ENCODE peak calls at places on chromosome 18, in six cellular contexts. U is activated T-cell treated with anti-CD3 and anti-CD28 coated beads for 1 hour; L is IMR-90; T is Calu3; X is tibial artery; J is CD8-positive, alpha-beta memory T cell. F is an unnamed sample.

GRCh38 chr18:73774836-73775509 is 372.7 kb downstream of the FBXO15 start:
- DNase-seq in U (no peak), L (no peak), T (no peak), X (no peak), J (no peak), F (no peak)

GRCh38 chr18:51236225-51236624 is 38.7 kb upstream of the MEX3C start:
- DNase-seq in U (no peak), L (peak; percentile 13), T (peak; percentile 72), X (no peak), J (no peak), F (no peak)

GRCh38 chr18:33746261-33746660 is 168.2 kb downstream of the ASXL3 start:
- DNase-seq in U (no peak), L (no peak), T (no peak), X (no peak), J (no peak), F (no peak)

GRCh38 chr18:12342661-12343060 is 34.4 kb downstream of the AFG3L2 start:
- DNase-seq in U (no peak), L (no peak), T (no peak), X (no peak), J (no peak), F (no peak)

GRCh38 chr18:65754121-65754520 is 3.3 kb downstream of the CDH7 start:
- DNase-seq in U (no peak), L (no peak), T (peak; percentile 21), X (no peak), J (no peak), F (no peak)

GRCh38 chr18:62452280-62452824 is 70.5 kb upstream of the ZCCHC2 start:
- DNase-seq in U (no peak), L (peak; percentile 19), T (peak; percentile 35), X (no peak), J (no peak), F (no peak)

GRCh38 chr18:77132369-77133050 is at the start of gene MBP:
- DNase-seq in U (peak; percentile 69), L (no peak), T (peak; percentile 99), X (peak; percentile 83), J (peak; percentile 59), F (peak; percentile 56)

GRCh38 chr18:14949800-14950415 is 201.9 kb downstream of the ANKRD30B start:
- DNase-seq in U (no peak), L (no peak), T (no peak), X (no peak), J (no peak), F (no peak)

GRCh38 chr18:59566507-59566906 is 130.7 kb downstream of the CCBE1 start:
- DNase-seq in U (no peak), L (peak; percentile 82), T (no peak), X (no peak), J (no peak), F (no peak)

GRCh38 chr18:32261003-32261402 is 71.2 kb downstream of the MEP1B start:
- DNase-seq in U (no peak), L (no peak), T (no peak), X (no peak), J (no peak), F (no peak)

GRCh38 chr18:10239138-10239537 is 215.3 kb upstream of the APCDD1 start:
- DNase-seq in U (no peak), L (peak; percentile 20), T (no peak), X (no peak), J (no peak), F (no peak)

GRCh38 chr18:55320399-55321255 is 267.4 kb downstream of the TCF4 start:
- DNase-seq in U (no peak), L (peak; percentile 48), T (no peak), X (no peak), J (no peak), F (no peak)

GRCh38 chr18:57134564-57135211 is 12.2 kb upstream of the BOD1L2 start:
- DNase-seq in U (no peak), L (peak; percentile 4), T (no peak), X (no peak), J (no peak), F (no peak)

GRCh38 chr18:8052237-8052701 is 485.2 kb downstream of the PTPRM start:
- DNase-seq in U (no peak), L (peak; percentile 26), T (peak; percentile 13), X (no peak), J (no peak), F (no peak)

GRCh38 chr18:4181882-4182568 is 273.1 kb downstream of the DLGAP1 start:
- DNase-seq in U (no peak), L (no peak), T (no peak), X (no peak), J (no peak), F (no peak)

GRCh38 chr18:12839526-12840196 is 44.4 kb downstream of the PTPN2 start:
- DNase-seq in U (no peak), L (no peak), T (no peak), X (no peak), J (no peak), F (no peak)

GRCh38 chr18:50128506-50129271 is 66.3 kb downstream of the MYO5B start:
- DNase-seq in U (no peak), L (no peak), T (peak; percentile 51), X (no peak), J (no peak), F (no peak)

GRCh38 chr18:77123313-77124231 is 9.0 kb downstream of the MBP start:
- DNase-seq in U (no peak), L (no peak), T (no peak), X (no peak), J (no peak), F (no peak)

GRCh38 chr18:48590678-48591077 is 51.8 kb downstream of the CTIF start:
- DNase-seq in U (no peak), L (peak; percentile 94), T (no peak), X (peak; percentile 79), J (no peak), F (no peak)

GRCh38 chr18:10261315-10262276 is 192.8 kb upstream of the APCDD1 start:
- DNase-seq in U (no peak), L (peak; percentile 52), T (no peak), X (no peak), J (no peak), F (no peak)

GRCh38 chr18:48734460-48734859 is 195.6 kb downstream of the CTIF start:
- DNase-seq in U (no peak), L (no peak), T (no peak), X (no peak), J (no peak), F (no peak)

GRCh38 chr18:55819448-55819847 is 231.5 kb upstream of the TCF4 start:
- DNase-seq in U (no peak), L (no peak), T (no peak), X (no peak), J (no peak), F (no peak)

GRCh38 chr18:50970006-50970405 is 2.2 kb downstream of the ELAC1 start:
- DNase-seq in U (no peak), L (no peak), T (peak; percentile 30), X (no peak), J (no peak), F (no peak)

GRCh38 chr18:47595816-47596501 is 334.5 kb downstream of the SMAD2 start:
- DNase-seq in U (no peak), L (no peak), T (peak; percentile 6), X (no peak), J (no peak), F (no peak)

GRCh38 chr18:11750171-11750570 is 61.1 kb downstream of the GNAL start:
- DNase-seq in U (no peak), L (no peak), T (no peak), X (no peak), J (no peak), F (no peak)

GRCh38 chr18:61738488-61738887 is 154.3 kb downstream of the RNF152 start:
- DNase-seq in U (no peak), L (peak; percentile 40), T (no peak), X (peak; percentile 85), J (no peak), F (no peak)

GRCh38 chr18:48982269-48982668 is 31.5 kb upstream of the SMAD7 start:
- DNase-seq in U (no peak), L (no peak), T (no peak), X (no peak), J (no peak), F (no peak)

GRCh38 chr18:66993492-66993891 is 389.6 kb upstream of the CDH19 start:
- DNase-seq in U (no peak), L (no peak), T (peak; percentile 55), X (no peak), J (no peak), F (no peak)

GRCh38 chr18:45212186-45213039 is 402.9 kb upstream of the SLC14A2 start:
- DNase-seq in U (peak; percentile 49), L (peak; percentile 74), T (peak; percentile 87), X (peak; percentile 86), J (peak; percentile 65), F (peak; percentile 15)